ENCODE peak calls at places on chromosomes 5 and 9, in five cellular contexts. K, M, W, V and P are unnamed samples.

GRCh38 chr5:86756839-86757238 is 139.1 kb downstream of the COX7C start:
- DNase-seq in K (no peak), M (no peak), W (no peak), V (no peak), P (no peak)

GRCh38 chr5:157126-157715 is 34.1 kb upstream of the LRRC14B start:
- DNase-seq in K (no peak), M (no peak), W (no peak), V (peak), P (no peak)

GRCh38 chr9:93303806-93304573 is 120.1 kb downstream of the WNK2 start:
- DNase-seq in K (no peak), M (no peak), W (no peak), V (peak), P (no peak)

GRCh38 chr5:124697912-124698690 is 48.3 kb downstream of the ZNF608 start:
- DNase-seq in K (peak), M (peak), W (no peak), V (no peak), P (no peak)

GRCh38 chr5:158450761-158451160 is 591.8 kb upstream of the CLINT1 start:
- DNase-seq in K (no peak), M (no peak), W (no peak), V (no peak), P (no peak)

GRCh38 chr9:1034271-1034670 is 15.9 kb upstream of the DMRT2 start:
- DNase-seq in K (no peak), M (peak), W (no peak), V (no peak), P (no peak)

GRCh38 chr5:74326571-74327338 is 313.8 kb downstream of the ENC1 start:
- DNase-seq in K (no peak), M (peak), W (peak), V (peak), P (no peak)

GRCh38 chr9:131656356-131657030 is 83.4 kb downstream of the RAPGEF1 start:
- DNase-seq in K (no peak), M (no peak), W (no peak), V (peak), P (peak)

GRCh38 chr9:120934271-120934670 is 7.7 kb upstream of the TRAF1 start:
- DNase-seq in K (no peak), M (no peak), W (no peak), V (no peak), P (no peak)

GRCh38 chr9:120929392-120929791 is 2.8 kb upstream of the TRAF1 start:
- DNase-seq in K (no peak), M (no peak), W (no peak), V (no peak), P (no peak)

GRCh38 chr9:120933310-120934044 is 6.9 kb upstream of the TRAF1 start:
- DNase-seq in K (no peak), M (no peak), W (no peak), V (no peak), P (no peak)

GRCh38 chr9:120931278-120932085 is 4.9 kb upstream of the TRAF1 start:
- DNase-seq in K (no peak), M (peak), W (no peak), V (no peak), P (peak)

DNA sequence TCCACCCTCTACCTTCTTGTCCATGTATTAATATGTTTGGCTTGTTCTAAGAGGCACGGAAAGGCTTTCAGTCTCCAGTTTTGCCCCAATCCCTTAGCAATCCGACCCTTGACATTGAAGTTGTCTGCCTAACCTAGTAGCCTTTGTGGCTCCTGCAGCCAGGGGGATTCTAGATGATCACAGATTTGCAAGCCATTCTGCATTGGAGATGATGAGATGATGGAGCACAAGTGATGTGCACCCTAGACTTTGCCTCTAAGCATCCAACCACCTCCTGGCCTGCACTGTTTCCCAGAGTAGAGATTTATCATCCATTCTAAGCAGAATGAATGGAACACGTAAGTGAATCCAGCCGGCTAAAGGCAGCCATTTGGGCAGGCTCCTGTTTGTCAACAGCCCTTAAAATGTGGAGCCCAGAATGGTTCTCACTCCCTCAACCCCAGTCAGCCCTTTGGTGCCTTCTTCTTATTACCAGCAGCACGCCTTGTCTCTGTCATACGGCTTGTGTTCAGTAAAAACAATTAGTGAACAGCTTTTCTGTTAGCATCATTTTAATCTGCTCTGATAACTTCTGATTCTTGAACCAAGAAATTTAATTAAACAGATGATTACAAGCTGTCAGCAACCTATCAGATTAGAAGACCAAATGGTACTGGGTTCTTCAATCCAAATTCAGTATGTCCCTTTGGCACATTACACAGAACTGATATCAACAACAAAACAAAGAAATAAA is 5.7 kb upstream of the TRAF1 start:
- DNase-seq in K (no peak), M (no peak), W (no peak), V (no peak), P (no peak)
- H3K4me3 ChIP-seq in K (no peak), M (no peak), W (no peak), V (no peak), P (no peak)

DNA sequence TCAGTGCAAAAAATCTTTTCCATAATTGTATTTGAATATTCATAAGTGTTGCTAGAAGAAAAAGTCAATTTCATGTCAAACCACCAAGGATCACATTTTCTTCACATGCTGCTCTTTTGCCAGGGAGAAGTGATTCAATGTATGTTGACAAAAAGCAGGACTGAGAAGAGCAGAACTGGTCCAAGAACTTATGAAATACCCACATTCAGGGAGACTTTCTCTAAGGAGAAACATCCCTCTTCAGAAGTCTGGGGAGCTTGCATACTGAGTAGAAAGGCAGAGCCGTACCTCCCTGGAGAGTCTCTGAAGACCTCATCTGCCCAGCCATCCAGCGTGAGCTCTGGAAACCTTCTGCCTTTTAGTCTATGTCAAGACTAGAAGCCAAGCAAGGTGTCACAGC is 6.6 kb upstream of the NXNL2 start:
- DNase-seq in K (no peak), M (no peak), W (no peak), V (no peak), P (no peak)
- H3K27ac ChIP-seq in K (no peak), M (no peak), W (no peak), V (no peak), P (no peak)

DNA sequence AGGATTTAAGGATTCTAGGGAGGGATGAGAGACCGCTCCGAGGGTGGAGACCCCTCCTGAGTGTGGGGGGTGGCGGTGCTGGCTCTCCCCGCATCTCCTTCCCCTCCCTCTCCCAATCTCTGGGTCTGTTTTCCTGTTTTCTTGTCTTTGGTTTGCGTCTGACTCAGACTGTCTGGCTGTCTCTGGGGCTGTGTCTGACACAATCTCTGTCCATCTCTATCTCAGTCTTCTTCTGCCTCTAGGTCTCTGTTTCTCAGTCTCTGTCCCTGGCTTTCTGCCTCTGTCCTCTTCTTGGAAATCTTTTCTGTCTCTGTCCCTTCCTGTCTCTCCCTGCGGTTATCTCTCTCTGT is 196 bp upstream of the GRM6 start:
- DNase-seq in K (no peak), M (no peak), W (no peak), V (no peak), P (no peak)
- H3K4me3 ChIP-seq in K (peak), M (no peak), W (no peak), V (no peak), P (no peak)

GRCh38 chr5:151092750-151093149 is 11.9 kb upstream of the TNIP1 start:
- DNase-seq in K (no peak), M (peak), W (no peak), V (no peak), P (no peak)
- H3K27ac ChIP-seq in K (no peak), M (peak), W (no peak), V (peak), P (no peak)

GRCh38 chr5:141618804-141619554 is at the start of gene DIAPH1:
- DNase-seq in K (peak), M (peak), W (peak), V (peak), P (peak)

GRCh38 chr5:141617682-141618029 is 1.1 kb downstream of the DIAPH1 start:
- DNase-seq in K (peak), M (peak), W (no peak), V (peak), P (no peak)

GRCh38 chr5:141618030-141618803 is 583 bp downstream of the DIAPH1 start:
- DNase-seq in K (peak), M (peak), W (peak), V (peak), P (peak)

GRCh38 chr5:141615991-141616715 is 2.6 kb downstream of the DIAPH1 start:
- DNase-seq in K (no peak), M (no peak), W (no peak), V (no peak), P (no peak)

DNA sequence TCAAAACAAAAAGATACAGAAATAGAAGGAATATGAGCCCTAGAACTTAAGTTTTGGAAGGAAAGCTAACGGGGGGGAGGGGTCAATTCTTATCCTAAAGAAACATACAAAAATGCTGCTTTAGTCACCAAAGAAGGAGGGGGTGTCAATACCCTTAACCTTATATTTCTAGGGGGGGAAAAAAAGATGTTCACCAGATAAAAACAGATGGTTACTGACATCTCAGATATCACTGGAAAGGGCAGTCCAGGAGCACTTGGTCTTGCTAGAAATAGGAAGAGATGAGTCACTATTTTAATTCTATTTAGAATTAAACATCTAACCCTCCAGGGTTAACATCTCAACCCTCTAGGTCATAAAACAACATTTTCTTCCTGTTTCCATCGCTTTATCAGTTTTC is 1.7 kb downstream of the DIAPH1 start:
- DNase-seq in K (no peak), M (no peak), W (no peak), V (no peak), P (no peak)
- H3K4me3 ChIP-seq in K (peak), M (peak), W (no peak), V (peak), P (peak)

GRCh38 chr5:132737982-132738770 is 830 bp upstream of the KIF3A start:
- DNase-seq in K (no peak), M (no peak), W (no peak), V (no peak), P (no peak)
- H3K27ac ChIP-seq in K (no peak), M (no peak), W (no peak), V (no peak), P (no peak)